ENCODE peak calls at places on chromosome 5, in eight cellular contexts. One of them, this sample, is unnamed.

GRCh38 chr5:53381-54174 is 38.4 kb upstream of the PLEKHG4B start:
- DNase-seq in astrocyte of the spinal cord: peak
- DNase-seq in dorsolateral prefrontal cortex: no peak
- DNase-seq in tibial artery: no peak
- DNase-seq in Peyer's patch: no peak
- DNase-seq in breast epithelium: no peak
- DNase-seq in fibroblast of lung: no peak
- DNase-seq in fibroblast of mammary gland: no peak
- DNase-seq in this sample: peak

GRCh38 chr5:135308752-135309151 is 90.3 kb downstream of the MACROH2A1 start:
- DNase-seq in astrocyte of the spinal cord: peak
- DNase-seq in dorsolateral prefrontal cortex: no peak
- DNase-seq in tibial artery: no peak
- DNase-seq in Peyer's patch: no peak
- DNase-seq in breast epithelium: no peak
- DNase-seq in fibroblast of lung: peak
- DNase-seq in fibroblast of mammary gland: peak
- DNase-seq in this sample: no peak

GRCh38 chr5:1665231-1665630 is 134.4 kb downstream of the MRPL36 start:
- DNase-seq in astrocyte of the spinal cord: no peak
- DNase-seq in dorsolateral prefrontal cortex: no peak
- DNase-seq in tibial artery: no peak
- DNase-seq in Peyer's patch: no peak
- DNase-seq in breast epithelium: peak
- DNase-seq in fibroblast of lung: no peak
- DNase-seq in fibroblast of mammary gland: no peak
- DNase-seq in this sample: no peak

GRCh38 chr5:119382167-119382566 is 26.3 kb downstream of the TNFAIP8 start:
- DNase-seq in astrocyte of the spinal cord: no peak
- DNase-seq in dorsolateral prefrontal cortex: no peak
- DNase-seq in tibial artery: no peak
- DNase-seq in Peyer's patch: no peak
- DNase-seq in breast epithelium: no peak
- DNase-seq in fibroblast of lung: peak
- DNase-seq in fibroblast of mammary gland: no peak
- DNase-seq in this sample: no peak

GRCh38 chr5:32848681-32849080 is 137.6 kb downstream of the NPR3 start:
- DNase-seq in astrocyte of the spinal cord: no peak
- DNase-seq in dorsolateral prefrontal cortex: no peak
- DNase-seq in tibial artery: no peak
- DNase-seq in Peyer's patch: no peak
- DNase-seq in breast epithelium: no peak
- DNase-seq in fibroblast of lung: peak
- DNase-seq in fibroblast of mammary gland: no peak
- DNase-seq in this sample: no peak

GRCh38 chr5:62431735-62432617 is 19.4 kb downstream of the IPO11 start:
- DNase-seq in astrocyte of the spinal cord: no peak
- DNase-seq in dorsolateral prefrontal cortex: no peak
- DNase-seq in tibial artery: peak
- DNase-seq in Peyer's patch: no peak
- DNase-seq in breast epithelium: no peak
- DNase-seq in fibroblast of lung: peak
- DNase-seq in fibroblast of mammary gland: peak
- DNase-seq in this sample: no peak

GRCh38 chr5:110536120-110537115 is 190.1 kb downstream of the TMEM232 start:
- DNase-seq in astrocyte of the spinal cord: peak
- DNase-seq in dorsolateral prefrontal cortex: no peak
- DNase-seq in tibial artery: no peak
- DNase-seq in Peyer's patch: no peak
- DNase-seq in breast epithelium: no peak
- DNase-seq in fibroblast of lung: peak
- DNase-seq in fibroblast of mammary gland: peak
- DNase-seq in this sample: no peak

GRCh38 chr5:27240791-27241190 is 202.4 kb upstream of the CDH9 start:
- DNase-seq in astrocyte of the spinal cord: no peak
- DNase-seq in dorsolateral prefrontal cortex: no peak
- DNase-seq in tibial artery: no peak
- DNase-seq in Peyer's patch: no peak
- DNase-seq in breast epithelium: no peak
- DNase-seq in fibroblast of lung: no peak
- DNase-seq in fibroblast of mammary gland: no peak
- DNase-seq in this sample: no peak

GRCh38 chr5:398475-399295 is 44.3 kb upstream of the EXOC3 start:
- DNase-seq in astrocyte of the spinal cord: no peak
- DNase-seq in dorsolateral prefrontal cortex: no peak
- DNase-seq in tibial artery: no peak
- DNase-seq in Peyer's patch: peak
- DNase-seq in breast epithelium: peak
- DNase-seq in fibroblast of lung: no peak
- DNase-seq in fibroblast of mammary gland: no peak
- DNase-seq in this sample: no peak

GRCh38 chr5:9781882-9782281 is 151.7 kb upstream of the TAS2R1 start:
- DNase-seq in astrocyte of the spinal cord: no peak
- DNase-seq in dorsolateral prefrontal cortex: no peak
- DNase-seq in tibial artery: no peak
- DNase-seq in Peyer's patch: no peak
- DNase-seq in breast epithelium: no peak
- DNase-seq in fibroblast of lung: peak
- DNase-seq in fibroblast of mammary gland: no peak
- DNase-seq in this sample: no peak

GRCh38 chr5:5494489-5495402 is 72.3 kb downstream of the ICE1 start:
- DNase-seq in astrocyte of the spinal cord: peak
- DNase-seq in dorsolateral prefrontal cortex: peak
- DNase-seq in tibial artery: no peak
- DNase-seq in Peyer's patch: peak
- DNase-seq in breast epithelium: peak
- DNase-seq in fibroblast of lung: peak
- DNase-seq in fibroblast of mammary gland: peak
- DNase-seq in this sample: peak

GRCh38 chr5:219492-219891 is 1.4 kb downstream of the SDHA start:
- DNase-seq in astrocyte of the spinal cord: peak
- DNase-seq in dorsolateral prefrontal cortex: no peak
- DNase-seq in tibial artery: no peak
- DNase-seq in Peyer's patch: peak
- DNase-seq in breast epithelium: no peak
- DNase-seq in fibroblast of lung: peak
- DNase-seq in fibroblast of mammary gland: peak
- DNase-seq in this sample: no peak

GRCh38 chr5:90868799-90869198 is 310.2 kb downstream of the ADGRV1 start:
- DNase-seq in astrocyte of the spinal cord: no peak
- DNase-seq in dorsolateral prefrontal cortex: no peak
- DNase-seq in tibial artery: no peak
- DNase-seq in Peyer's patch: no peak
- DNase-seq in breast epithelium: no peak
- DNase-seq in fibroblast of lung: no peak
- DNase-seq in fibroblast of mammary gland: no peak
- DNase-seq in this sample: no peak

GRCh38 chr5:154078305-154078704 is 39.5 kb downstream of the MFAP3 start:
- DNase-seq in astrocyte of the spinal cord: no peak
- DNase-seq in dorsolateral prefrontal cortex: no peak
- DNase-seq in tibial artery: no peak
- DNase-seq in Peyer's patch: no peak
- DNase-seq in breast epithelium: no peak
- DNase-seq in fibroblast of lung: no peak
- DNase-seq in fibroblast of mammary gland: no peak
- DNase-seq in this sample: no peak

GRCh38 chr5:179149278-179149677 is 89.1 kb downstream of the ZNF354C start:
- DNase-seq in astrocyte of the spinal cord: no peak
- DNase-seq in dorsolateral prefrontal cortex: no peak
- DNase-seq in tibial artery: no peak
- DNase-seq in Peyer's patch: no peak
- DNase-seq in breast epithelium: no peak
- DNase-seq in fibroblast of lung: no peak
- DNase-seq in fibroblast of mammary gland: no peak
- DNase-seq in this sample: no peak

GRCh38 chr5:75707911-75708509 is 9.2 kb downstream of the POC5 start:
- DNase-seq in astrocyte of the spinal cord: no peak
- DNase-seq in dorsolateral prefrontal cortex: no peak
- DNase-seq in tibial artery: no peak
- DNase-seq in Peyer's patch: no peak
- DNase-seq in breast epithelium: no peak
- DNase-seq in fibroblast of lung: no peak
- DNase-seq in fibroblast of mammary gland: peak
- DNase-seq in this sample: no peak

GRCh38 chr5:158619083-158619788 is 480.5 kb downstream of the EBF1 start:
- DNase-seq in astrocyte of the spinal cord: no peak
- DNase-seq in dorsolateral prefrontal cortex: no peak
- DNase-seq in tibial artery: no peak
- DNase-seq in Peyer's patch: no peak
- DNase-seq in breast epithelium: no peak
- DNase-seq in fibroblast of lung: no peak
- DNase-seq in fibroblast of mammary gland: peak
- DNase-seq in this sample: no peak

DNA sequence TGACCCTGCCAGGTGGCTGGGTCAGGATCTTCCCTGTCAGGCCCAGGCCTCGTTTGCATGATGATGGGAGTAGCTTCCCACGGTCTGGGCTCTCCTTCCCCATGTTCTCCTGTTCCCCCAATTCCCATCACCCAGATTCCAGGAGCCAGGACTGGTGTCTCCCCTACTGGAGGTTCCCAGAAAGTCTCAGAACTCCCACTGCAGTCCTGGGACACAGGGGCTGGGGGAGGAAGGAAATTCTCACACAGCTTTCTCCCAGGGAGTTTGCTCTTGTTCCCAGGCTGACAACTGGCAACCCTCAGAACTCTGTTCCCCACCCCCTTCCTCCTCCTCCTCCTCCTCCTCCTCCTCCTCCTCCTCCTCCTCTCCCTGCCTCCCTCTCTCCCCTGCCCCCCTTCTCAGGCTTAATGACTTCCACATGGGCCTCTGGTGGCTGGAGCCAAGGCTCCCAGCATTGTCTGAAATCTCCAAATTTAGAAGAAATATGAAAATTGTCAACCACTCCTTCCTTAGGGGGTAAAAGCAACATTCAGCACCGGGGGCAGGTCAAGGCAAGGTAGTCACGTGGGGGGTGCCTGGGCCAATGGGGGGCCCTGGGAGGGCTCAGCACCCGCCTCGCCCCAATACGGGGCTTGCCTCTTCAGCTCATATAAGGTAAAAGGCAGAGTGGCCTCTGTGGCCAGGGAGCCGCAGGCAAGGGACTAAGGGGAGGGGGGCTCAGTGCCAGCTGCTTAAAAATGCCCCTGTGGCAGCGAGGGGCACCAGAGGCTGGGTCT is 27.3 kb upstream of the IL17B start:
- DNase-seq in astrocyte of the spinal cord: peak
- DNase-seq in dorsolateral prefrontal cortex: no peak
- DNase-seq in tibial artery: peak
- DNase-seq in Peyer's patch: no peak
- DNase-seq in breast epithelium: peak
- DNase-seq in fibroblast of lung: peak
- DNase-seq in fibroblast of mammary gland: peak
- DNase-seq in this sample: no peak
- TF ChIP-seq CTCF in astrocyte of the spinal cord: no peak
- TF ChIP-seq CTCF in dorsolateral prefrontal cortex: no peak
- TF ChIP-seq CTCF in tibial artery: peak
- TF ChIP-seq CTCF in Peyer's patch: no peak
- TF ChIP-seq CTCF in breast epithelium: peak
- TF ChIP-seq CTCF in fibroblast of lung: peak
- TF ChIP-seq CTCF in fibroblast of mammary gland: peak
- TF ChIP-seq CTCF in this sample: no peak

GRCh38 chr5:57432876-57433275 is 49.7 kb downstream of the ACTBL2 start:
- DNase-seq in astrocyte of the spinal cord: no peak
- DNase-seq in dorsolateral prefrontal cortex: no peak
- DNase-seq in tibial artery: no peak
- DNase-seq in Peyer's patch: no peak
- DNase-seq in breast epithelium: no peak
- DNase-seq in fibroblast of lung: no peak
- DNase-seq in fibroblast of mammary gland: peak
- DNase-seq in this sample: no peak
- TF ChIP-seq CTCF in astrocyte of the spinal cord: no peak
- TF ChIP-seq CTCF in dorsolateral prefrontal cortex: no peak
- TF ChIP-seq CTCF in tibial artery: no peak
- TF ChIP-seq CTCF in Peyer's patch: no peak
- TF ChIP-seq CTCF in breast epithelium: no peak
- TF ChIP-seq CTCF in fibroblast of lung: no peak
- TF ChIP-seq CTCF in fibroblast of mammary gland: peak
- TF ChIP-seq CTCF in this sample: no peak

DNA sequence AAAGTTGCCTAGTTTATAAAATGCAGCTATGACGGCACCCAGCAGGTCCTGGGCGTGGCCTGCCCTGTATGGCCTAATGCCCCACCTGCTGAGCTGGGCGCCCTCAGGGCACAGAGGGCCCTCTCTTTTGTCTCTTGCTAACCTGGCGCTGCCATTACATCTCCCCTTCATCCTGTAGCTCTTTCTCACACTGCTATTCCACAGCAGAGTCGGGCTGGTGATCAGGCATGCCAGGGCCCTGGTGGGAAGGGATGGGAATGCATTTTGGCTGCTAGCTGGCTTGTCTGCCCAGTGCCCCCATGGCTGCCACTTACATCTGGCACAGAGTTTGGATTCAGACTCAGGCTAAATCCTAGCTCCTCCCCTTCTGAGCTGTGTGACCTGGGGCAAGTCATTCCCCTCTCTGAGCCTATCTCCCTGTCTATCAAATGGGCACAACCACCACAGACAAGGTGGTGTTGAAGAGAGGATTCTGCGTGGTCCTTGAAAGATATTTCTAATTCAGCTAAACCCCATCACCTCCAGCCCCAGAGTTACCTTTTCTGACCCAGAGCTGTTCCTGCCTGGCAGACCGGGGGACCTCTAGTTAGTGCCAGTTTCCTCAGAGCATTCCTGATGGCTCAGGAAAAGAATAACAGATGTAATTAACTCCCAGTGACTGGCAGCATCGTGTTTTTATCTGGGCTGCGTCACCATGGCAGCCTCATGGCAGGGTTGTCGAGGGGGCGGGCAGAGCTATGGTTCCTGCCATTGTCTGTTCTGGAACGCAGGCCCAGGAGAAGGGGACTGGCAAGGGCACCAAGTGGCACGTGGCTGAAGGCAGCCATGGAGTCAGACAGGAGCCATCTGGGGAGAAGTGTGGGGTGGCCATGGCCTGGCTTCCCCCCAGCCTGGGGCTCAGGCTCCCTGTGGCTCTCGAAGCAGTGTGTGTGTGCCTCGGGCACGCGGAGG is 6.3 kb downstream of the PRR7 start:
- DNase-seq in astrocyte of the spinal cord: no peak
- DNase-seq in dorsolateral prefrontal cortex: peak
- DNase-seq in tibial artery: no peak
- DNase-seq in Peyer's patch: no peak
- DNase-seq in breast epithelium: no peak
- DNase-seq in fibroblast of lung: no peak
- DNase-seq in fibroblast of mammary gland: no peak
- DNase-seq in this sample: no peak
- TF ChIP-seq CTCF in astrocyte of the spinal cord: no peak
- TF ChIP-seq CTCF in dorsolateral prefrontal cortex: no peak
- TF ChIP-seq CTCF in tibial artery: no peak
- TF ChIP-seq CTCF in Peyer's patch: no peak
- TF ChIP-seq CTCF in breast epithelium: no peak
- TF ChIP-seq CTCF in fibroblast of lung: no peak
- TF ChIP-seq CTCF in fibroblast of mammary gland: no peak
- TF ChIP-seq CTCF in this sample: no peak

DNA sequence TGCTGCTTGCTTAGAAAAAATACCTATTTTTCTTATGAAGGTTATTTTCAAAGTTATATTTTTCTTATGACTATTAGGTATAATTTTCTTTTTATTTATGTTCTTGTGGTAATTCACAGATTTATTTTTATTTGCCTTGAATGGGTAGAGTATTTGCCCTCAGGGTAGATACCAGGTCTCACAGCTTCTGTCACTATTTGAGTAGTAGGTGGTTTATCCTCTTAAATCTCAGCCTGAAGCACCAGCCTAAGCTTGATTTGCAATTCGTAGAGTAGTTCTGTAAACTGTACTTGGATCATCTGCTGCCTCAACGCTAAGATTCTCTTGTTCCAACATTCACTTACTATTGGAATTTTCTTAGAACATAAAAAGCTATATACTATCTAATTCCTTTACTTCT is 659.1 kb upstream of the ARRDC3 start:
- DNase-seq in astrocyte of the spinal cord: no peak
- DNase-seq in dorsolateral prefrontal cortex: no peak
- DNase-seq in tibial artery: no peak
- DNase-seq in Peyer's patch: no peak
- DNase-seq in breast epithelium: no peak
- DNase-seq in fibroblast of lung: no peak
- DNase-seq in fibroblast of mammary gland: no peak
- DNase-seq in this sample: no peak
- TF ChIP-seq CTCF in astrocyte of the spinal cord: no peak
- TF ChIP-seq CTCF in dorsolateral prefrontal cortex: no peak
- TF ChIP-seq CTCF in tibial artery: no peak
- TF ChIP-seq CTCF in Peyer's patch: no peak
- TF ChIP-seq CTCF in breast epithelium: no peak
- TF ChIP-seq CTCF in fibroblast of lung: no peak
- TF ChIP-seq CTCF in fibroblast of mammary gland: no peak
- TF ChIP-seq CTCF in this sample: no peak